ENCODE peak calls at places on chromosomes 7 and 10, in eight cellular contexts. N is activated CD8-positive, alpha-beta memory T cell treated with anti-CD3 and anti-CD28 coated beads for 48 hours; A is activated CD4-positive, alpha-beta T cell treated with anti-CD3 and anti-CD28 coated beads for 48 hours; W is activated T-helper 9 cell treated with anti-CD3 and anti-CD28 coated beads, Interleukin-2, amount 50 U/mL, for 16 hours; S is tibial nerve; I is HepG2; G is ELF-1; U is T follicular helper cell. T is an unnamed sample.

GRCh38 chr10:83373659-83374058 is 765.6 kb upstream of the GHITM start:
- DNase-seq in N (no peak), A (peak; percentile 2), W (no peak), S (no peak), I (no peak), G (peak; percentile 32), U (no peak), T (no peak)

GRCh38 chr7:51246258-51247245 is 70.1 kb downstream of the COBL start:
- DNase-seq in N (no peak), A (no peak), W (no peak), S (no peak), I (no peak), G (peak; percentile 46), U (no peak), T (no peak)

GRCh38 chr7:12403287-12404181 is at the start of gene VWDE:
- DNase-seq in N (peak; percentile 15), A (peak; percentile 67), W (peak; percentile 33), S (no peak), I (no peak), G (peak; percentile 90), U (peak; percentile 49), T (no peak)

GRCh38 chr7:39507866-39508551 is 58.2 kb upstream of the YAE1 start:
- DNase-seq in N (no peak), A (no peak), W (no peak), S (no peak), I (no peak), G (no peak), U (no peak), T (no peak)

GRCh38 chr7:75992083-75992755 is 2.2 kb downstream of the TMEM120A start:
- DNase-seq in N (no peak), A (no peak), W (no peak), S (no peak), I (no peak), G (no peak), U (no peak), T (peak; percentile 14)

GRCh38 chr10:96228408-96229019 is 42.9 kb downstream of the BLNK start:
- DNase-seq in N (no peak), A (no peak), W (no peak), S (no peak), I (peak; percentile 64), G (no peak), U (no peak), T (no peak)

GRCh38 chr7:85695041-85695990 is 508.5 kb upstream of the SEMA3D start:
- DNase-seq in N (no peak), A (no peak), W (no peak), S (no peak), I (no peak), G (no peak), U (no peak), T (no peak)

GRCh38 chr10:126014309-126014708 is 117.9 kb downstream of the FANK1 start:
- DNase-seq in N (no peak), A (no peak), W (no peak), S (no peak), I (no peak), G (no peak), U (no peak), T (no peak)

GRCh38 chr7:151859948-151860685 is 16.8 kb downstream of the PRKAG2 start:
- DNase-seq in N (no peak), A (no peak), W (no peak), S (no peak), I (no peak), G (no peak), U (no peak), T (no peak)

GRCh38 chr7:23712368-23713284 is 2.6 kb downstream of the STK31 start:
- DNase-seq in N (no peak), A (no peak), W (no peak), S (no peak), I (peak; percentile 51), G (no peak), U (no peak), T (no peak)

GRCh38 chr10:71486465-71487114 is 89.9 kb downstream of the CDH23 start:
- DNase-seq in N (peak; percentile 38), A (peak; percentile 76), W (no peak), S (peak; percentile 24), I (peak; percentile 26), G (peak; percentile 81), U (no peak), T (no peak)

GRCh38 chr10:91709394-91709798 is 76.5 kb upstream of the PPP1R3C start:
- DNase-seq in N (no peak), A (no peak), W (no peak), S (no peak), I (no peak), G (no peak), U (no peak), T (no peak)

GRCh38 chr7:46752881-46753366 is 829.0 kb downstream of the TNS3 start:
- DNase-seq in N (no peak), A (no peak), W (no peak), S (no peak), I (no peak), G (no peak), U (no peak), T (peak; percentile 28)

GRCh38 chr10:86661161-86662025 is 6.9 kb upstream of the LDB3 start:
- DNase-seq in N (no peak), A (no peak), W (no peak), S (no peak), I (no peak), G (no peak), U (no peak), T (no peak)

GRCh38 chr10:63069318-63069717 is 63.8 kb upstream of the NRBF2 start:
- DNase-seq in N (no peak), A (no peak), W (no peak), S (no peak), I (no peak), G (no peak), U (no peak), T (no peak)

T was measured in uterus.